ENCODE peak calls at places on chromosomes 13 and 19, in six cellular contexts. P is psoas muscle, E is mammary epithelial cell, W is RWPE2, N is A549, T is fibroblast of lung. I is an unnamed sample. For H3K9me3, the result is how much of the 10 kb centered on the place peaks cover.

GRCh38 chr13:111269508-111269907 is 50.9 kb upstream of the TEX29 start:
- DNase-seq in P (no peak), E (no peak), W (no peak), N (no peak), T (no peak), I (no peak)

GRCh38 chr13:40220299-40220935 is 446.0 kb downstream of the FOXO1 start:
- DNase-seq in P (no peak), E (no peak), W (no peak), N (no peak), T (peak), I (no peak)

GRCh38 chr19:39423258-39424086 is 11.0 kb downstream of the PLEKHG2 start:
- DNase-seq in P (no peak), E (no peak), W (no peak), N (no peak), T (no peak), I (no peak)

GRCh38 chr19:28710278-28710677 is 502.7 kb downstream of the UQCRFS1 start:
- DNase-seq in P (no peak), E (peak), W (no peak), N (peak), T (peak), I (peak)

GRCh38 chr13:76632388-76633044 is 253.7 kb downstream of the KCTD12 start:
- DNase-seq in P (no peak), E (no peak), W (no peak), N (no peak), T (no peak), I (peak)

GRCh38 chr13:45781553-45782326 is 69.8 kb downstream of the SIAH3 start:
- DNase-seq in P (peak), E (peak), W (peak), N (no peak), T (peak), I (no peak)

GRCh38 chr19:48354332-48354992 is 9.3 kb downstream of the TMEM143 start:
- DNase-seq in P (no peak), E (no peak), W (no peak), N (peak), T (peak), I (peak)

GRCh38 chr19:38213911-38214625 is 10.0 kb downstream of the DPF1 start:
- DNase-seq in P (no peak), E (peak), W (no peak), N (no peak), T (peak), I (no peak)

GRCh38 chr19:7871280-7871529 is 3.0 kb downstream of the PRR36 start:
- DNase-seq in P (no peak), E (no peak), W (no peak), N (peak), T (no peak), I (no peak)

GRCh38 chr19:29538651-29539050 is 12.9 kb downstream of the VSTM2B start:
- DNase-seq in P (no peak), E (no peak), W (no peak), N (no peak), T (no peak), I (no peak)

GRCh38 chr13:28147489-28147888 is 9.1 kb downstream of the PAN3 start:
- DNase-seq in P (no peak), E (peak), W (no peak), N (no peak), T (no peak), I (no peak)

GRCh38 chr13:32940601-32941000 is 75.6 kb upstream of the KL start:
- DNase-seq in P (no peak), E (no peak), W (no peak), N (no peak), T (peak), I (no peak)

GRCh38 chr19:30684613-30685012 is 312.4 kb downstream of the ZNF536 start:
- DNase-seq in P (no peak), E (no peak), W (no peak), N (no peak), T (no peak), I (no peak)

GRCh38 chr19:2215281-2215751 is 20.8 kb downstream of the PLEKHJ1 start:
- DNase-seq in P (no peak), E (no peak), W (no peak), N (no peak), T (no peak), I (no peak)

GRCh38 chr19:54209748-54210494 is 9.3 kb downstream of the RPS9 start:
- DNase-seq in P (peak), E (peak), W (peak), N (peak), T (peak), I (peak)

GRCh38 chr13:50979187-50979586 is 69.6 kb downstream of the RNASEH2B start:
- DNase-seq in P (no peak), E (no peak), W (no peak), N (no peak), T (no peak), I (no peak)

GRCh38 chr19:6739884-6740588 is 556 bp downstream of the TRIP10 start:
- DNase-seq in P (peak), E (peak), W (no peak), N (peak), T (no peak), I (peak)

GRCh38 chr13:97616385-97616784 is 182.4 kb downstream of the RAP2A start:
- DNase-seq in P (no peak), E (no peak), W (no peak), N (no peak), T (no peak), I (no peak)

GRCh38 chr19:23470873-23471555 is 75.7 kb upstream of the ZNF91 start:
- DNase-seq in P (no peak), E (no peak), W (no peak), N (no peak), T (no peak), I (no peak)

GRCh38 chr19:17766543-17767131 is 15.4 kb downstream of the FCHO1 start:
- DNase-seq in P (peak), E (peak), W (peak), N (peak), T (peak), I (peak)

GRCh38 chr13:45051315-45051714 is 62.0 kb downstream of the GPALPP1 start:
- DNase-seq in P (no peak), E (no peak), W (no peak), N (no peak), T (no peak), I (no peak)

GRCh38 chr13:82257790-82258507 is 1624.3 kb downstream of the SLITRK1 start:
- DNase-seq in P (no peak), E (no peak), W (no peak), N (no peak), T (no peak), I (no peak)

GRCh38 chr19:51599084-51599483 is 28.0 kb downstream of the ZNF175 start:
- DNase-seq in P (no peak), E (no peak), W (no peak), N (no peak), T (no peak), I (no peak)

GRCh38 chr13:96080676-96081075 is 9.2 kb upstream of the HS6ST3 start:
- DNase-seq in P (no peak), E (no peak), W (no peak), N (no peak), T (no peak), I (no peak)

GRCh38 chr19:42286349-42287016 is 15.4 kb upstream of the PRR19 start:
- DNase-seq in P (peak), E (no peak), W (no peak), N (no peak), T (peak), I (no peak)

GRCh38 chr19:19460761-19461265 is 54.5 kb downstream of the TSSK6 start:
- DNase-seq in P (peak), E (no peak), W (no peak), N (no peak), T (no peak), I (no peak)

GRCh38 chr19:44002212-44002565 is 568 bp upstream of the ZNF230 start:
- DNase-seq in P (no peak), E (no peak), W (no peak), N (peak), T (no peak), I (peak)

GRCh38 chr19:14152713-14153112 is 16.3 kb upstream of the ASF1B start:
- DNase-seq in P (no peak), E (no peak), W (no peak), N (no peak), T (no peak), I (no peak)

GRCh38 chr13:32225494-32225931 is 89.7 kb downstream of the ZAR1L start:
- DNase-seq in P (no peak), E (no peak), W (no peak), N (no peak), T (peak), I (peak)

DNA sequence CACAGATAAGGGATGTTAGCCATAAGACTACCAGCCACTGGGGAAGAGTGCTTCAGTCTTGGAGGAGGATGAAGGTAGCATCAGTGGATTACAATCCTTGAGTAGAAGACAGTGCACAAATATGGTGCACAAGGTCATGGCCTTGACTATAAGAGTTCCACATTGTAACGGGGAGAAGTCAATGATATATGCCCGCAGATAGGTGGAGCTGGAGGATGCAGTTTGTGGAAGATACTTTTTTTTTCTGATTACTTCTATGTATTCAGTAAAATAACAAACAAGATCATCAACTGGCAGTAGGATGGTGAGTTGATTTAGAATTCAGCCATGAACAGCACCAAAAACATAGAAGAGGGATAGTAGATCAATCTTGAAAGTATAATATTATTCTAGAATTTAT is 926.8 kb upstream of the MIR17HG start:
- DNase-seq in P (no peak), E (no peak), W (no peak), N (no peak), T (no peak), I (no peak)
- TF ChIP-seq CTCF in P (no peak), E (peak), W (peak), N (no peak), T (peak), I (no peak)

GRCh38 chr13:78478183-78478582 is 125.2 kb downstream of the POU4F1 start:
- DNase-seq in P (no peak), E (no peak), W (no peak), N (no peak), T (no peak), I (no peak)

DNA sequence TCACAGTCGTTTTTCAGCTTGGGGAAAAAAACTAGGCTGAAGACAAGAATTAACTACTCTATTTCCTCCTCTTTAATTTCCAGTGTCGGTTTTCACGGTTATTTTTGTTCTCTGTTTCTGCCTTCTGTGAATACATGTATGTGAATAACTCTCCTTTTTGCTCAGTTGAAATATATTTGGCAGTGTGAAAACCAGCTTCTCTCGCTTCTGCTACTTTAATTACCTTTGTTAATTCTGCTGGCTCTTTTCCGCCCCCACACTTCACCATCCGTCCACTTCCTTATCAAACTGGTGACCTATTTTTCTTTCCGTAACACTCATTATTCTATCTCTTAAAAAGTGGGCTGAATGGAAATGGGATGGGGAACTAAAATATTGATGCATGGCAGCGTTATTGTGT is 126.4 kb downstream of the POU4F1 start:
- DNase-seq in P (no peak), E (no peak), W (no peak), N (no peak), T (no peak), I (no peak)
- H3K9me3 ChIP-seq in P (under half), E (under half), W (under half), N (under half), T (under half), I (under half)

GRCh38 chr13:42478531-42479156 is 95.3 kb upstream of the TNFSF11 start:
- DNase-seq in P (no peak), E (peak), W (no peak), N (peak), T (no peak), I (peak)
- TF ChIP-seq CTCF in P (no peak), E (peak), W (peak), N (peak), T (peak), I (peak)

DNA sequence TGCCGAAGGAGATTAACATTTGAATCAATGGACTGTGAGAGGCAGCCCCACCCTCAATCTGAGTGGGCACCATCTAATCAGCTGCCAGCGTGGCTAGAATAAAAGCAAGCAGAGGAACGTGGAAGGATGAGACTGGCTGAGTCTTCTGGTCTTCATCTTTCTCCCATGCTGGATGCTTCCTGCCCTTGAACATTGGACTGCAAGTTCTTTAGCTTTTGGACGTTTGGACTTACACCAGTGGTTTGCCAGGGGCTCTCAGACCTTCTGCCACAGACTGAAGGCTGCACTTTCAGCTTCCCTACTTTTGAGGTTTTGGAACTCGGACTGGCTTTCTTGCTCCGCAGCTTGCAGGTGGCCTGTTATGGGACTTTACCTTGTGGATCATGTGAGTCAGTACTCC is 14.7 kb downstream of the NHLRC3 start:
- DNase-seq in P (no peak), E (no peak), W (no peak), N (no peak), T (no peak), I (no peak)
- H3K9me3 ChIP-seq in P (under half), E (under half), W (under half), N (under half), T (under half), I (under half)

GRCh38 chr19:33217881-33218280 is 7.8 kb downstream of the SLC7A10 start:
- DNase-seq in P (no peak), E (no peak), W (no peak), N (no peak), T (no peak), I (no peak)

GRCh38 chr19:33220735-33221134 is 4.9 kb downstream of the SLC7A10 start:
- DNase-seq in P (no peak), E (no peak), W (no peak), N (no peak), T (no peak), I (no peak)

GRCh38 chr19:33221641-33222040 is 4.0 kb downstream of the SLC7A10 start:
- DNase-seq in P (no peak), E (no peak), W (no peak), N (no peak), T (peak), I (no peak)

GRCh38 chr19:33220115-33220514 is 5.5 kb downstream of the SLC7A10 start:
- DNase-seq in P (no peak), E (no peak), W (no peak), N (no peak), T (no peak), I (no peak)

DNA sequence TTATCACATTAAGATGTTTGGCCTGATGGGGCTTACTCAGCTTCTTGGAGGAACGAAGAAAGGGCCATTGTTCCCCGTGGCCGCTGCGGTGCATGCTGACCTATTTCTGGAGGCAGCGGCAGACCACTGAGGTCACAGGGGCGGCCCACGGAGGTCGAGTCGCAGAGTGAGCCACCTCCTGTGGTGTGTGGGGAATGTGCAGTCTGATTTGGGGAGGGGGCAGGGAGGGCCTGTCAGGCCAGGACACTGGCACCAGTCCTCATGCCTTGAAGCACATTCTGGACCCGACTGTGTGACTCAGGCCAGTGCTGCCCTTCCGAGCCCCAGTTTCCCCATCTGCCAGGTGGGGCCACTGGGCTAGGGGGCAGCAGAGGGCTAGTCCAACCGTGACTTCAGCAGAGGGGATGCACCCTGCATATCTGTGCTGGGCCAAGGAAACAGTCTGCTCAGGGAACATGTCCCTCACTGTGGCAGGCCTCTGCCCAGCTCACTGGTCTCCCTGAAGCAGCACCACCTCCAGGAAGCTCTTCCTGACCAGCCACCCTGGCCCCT is 6.3 kb downstream of the SLC7A10 start:
- DNase-seq in P (no peak), E (peak), W (no peak), N (no peak), T (peak), I (peak)
- TF ChIP-seq CTCF in P (no peak), E (peak), W (no peak), N (peak), T (peak), I (peak)

DNA sequence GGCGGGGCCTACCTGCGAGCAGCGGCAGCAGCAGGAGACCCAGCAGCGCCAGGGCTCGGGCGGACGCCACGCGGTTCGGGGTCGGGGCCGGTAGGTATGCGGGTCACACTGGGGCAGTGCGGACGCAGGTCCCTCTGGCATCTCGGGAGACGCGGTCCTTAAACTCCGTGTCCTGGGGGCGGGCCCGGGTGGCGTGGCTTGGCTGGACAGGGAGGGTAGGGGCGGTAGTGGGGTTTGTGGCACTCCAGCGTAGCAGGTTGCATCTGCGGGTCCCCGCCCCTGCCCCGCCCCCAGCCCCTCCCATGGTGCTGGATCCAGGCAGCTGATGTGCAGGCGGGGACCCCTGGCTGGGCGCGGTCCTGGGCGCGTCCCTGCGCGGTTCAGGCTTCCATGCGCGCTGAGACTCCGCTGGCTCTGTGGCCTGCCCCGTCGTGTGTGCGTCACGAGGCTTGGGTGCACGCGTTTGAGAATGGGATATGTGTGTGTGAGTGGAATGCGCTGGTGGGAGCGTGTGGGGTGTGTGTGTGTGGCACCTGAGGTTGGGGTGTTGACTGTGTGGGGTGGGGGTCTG is 96.1 kb downstream of the WTIP start:
- DNase-seq in P (no peak), E (no peak), W (no peak), N (no peak), T (no peak), I (no peak)
- H3K9me3 ChIP-seq in P (under half), E (under half), W (under half), N (under half), T (under half), I (under half)

DNA sequence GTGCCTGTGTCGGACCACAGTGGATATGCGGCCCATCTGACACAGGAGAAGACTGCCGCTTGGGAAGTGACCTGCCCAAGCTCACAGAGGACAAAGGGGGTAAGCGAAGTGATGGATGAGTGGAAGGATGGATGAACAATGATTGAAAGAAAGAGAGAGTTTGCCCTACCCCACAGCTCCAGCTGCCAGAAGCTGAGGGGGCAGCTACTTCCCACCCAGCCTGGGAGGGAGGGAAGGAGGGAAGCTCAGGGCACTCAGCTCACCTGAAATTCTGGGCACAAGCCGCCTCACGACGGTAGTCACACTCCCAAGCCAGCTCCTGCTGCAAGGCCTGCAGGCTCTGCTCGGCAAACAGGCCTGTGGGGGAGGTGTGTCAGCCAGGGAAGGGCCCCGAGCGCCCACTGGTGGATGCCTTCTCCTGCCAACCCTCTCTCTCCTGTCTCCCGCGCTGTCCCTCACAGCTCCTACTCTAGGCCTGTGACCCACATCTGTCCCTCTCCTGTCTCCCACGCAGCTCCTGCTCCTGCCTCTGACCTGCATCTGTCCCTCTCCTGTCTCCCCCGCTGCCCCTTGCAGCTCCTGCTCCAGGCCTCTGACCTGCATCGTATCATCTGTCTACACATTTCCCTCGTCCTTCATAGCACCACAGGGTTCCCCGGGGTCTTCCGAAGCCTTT is 12.0 kb upstream of the NUMBL start:
- DNase-seq in P (no peak), E (no peak), W (no peak), N (peak), T (peak), I (no peak)
- TF ChIP-seq CTCF in P (no peak), E (peak), W (no peak), N (peak), T (peak), I (peak)

I was measured in Caco-2.